ENCODE peak calls at places on chromosomes 4 and X, in four cellular contexts. B, Y, J and F are unnamed samples. For H3K4me1, the result is how much of the 10 kb centered on the place peaks cover.

GRCh38 chr4:73451404-73451803 is 15.4 kb downstream of the AFP start:
- DNase-seq in B (no peak), Y (no peak), J (no peak), F (no peak)

GRCh38 chr4:175536852-175537453 is 275.1 kb downstream of the GPM6A start:
- DNase-seq in B (peak), Y (peak), J (peak), F (peak)

GRCh38 chr4:1600211-1600780 is 83.8 kb downstream of the FAM53A start:
- DNase-seq in B (no peak), Y (no peak), J (no peak), F (no peak)

GRCh38 chr4:185711764-185712163 is 100.2 kb downstream of the SORBS2 start:
- DNase-seq in B (no peak), Y (no peak), J (no peak), F (no peak)

GRCh38 chr4:97507587-97508245 is 635.6 kb downstream of the STPG2 start:
- DNase-seq in B (no peak), Y (no peak), J (no peak), F (no peak)

GRCh38 chr4:87985097-87985886 is 9.8 kb downstream of the SPP1 start:
- DNase-seq in B (peak), Y (no peak), J (peak), F (peak)

GRCh38 chrX:152231106-152231505 is 92.7 kb upstream of the MAGEA10 start:
- DNase-seq in B (no peak), Y (no peak), J (no peak), F (no peak)

GRCh38 chrX:109681475-109682081 is 51.5 kb downstream of the ACSL4 start:
- DNase-seq in B (no peak), Y (no peak), J (no peak), F (no peak)

GRCh38 chr4:25769251-25769650 is 93.5 kb downstream of the SEL1L3 start:
- DNase-seq in B (no peak), Y (no peak), J (no peak), F (no peak)

GRCh38 chr4:84596826-84597225 is 13.9 kb downstream of the CDS1 start:
- DNase-seq in B (no peak), Y (peak), J (no peak), F (no peak)

GRCh38 chr4:110681381-110681780 is 58.5 kb upstream of the PITX2 start:
- DNase-seq in B (no peak), Y (no peak), J (no peak), F (no peak)

GRCh38 chr4:166165829-166166420 is 292.9 kb downstream of the TLL1 start:
- DNase-seq in B (peak), Y (peak), J (peak), F (peak)

GRCh38 chr4:186249785-186250739 is 15.9 kb upstream of the F11 start:
- DNase-seq in B (no peak), Y (no peak), J (no peak), F (no peak)

GRCh38 chrX:138745215-138745614 is 33.7 kb upstream of the FGF13 start:
- DNase-seq in B (peak), Y (peak), J (no peak), F (peak)

GRCh38 chr4:81715335-81715734 is 243.6 kb upstream of the RASGEF1B start:
- DNase-seq in B (no peak), Y (no peak), J (no peak), F (no peak)

GRCh38 chrX:23103546-23103945 is 103.8 kb downstream of the DDX53 start:
- DNase-seq in B (no peak), Y (no peak), J (no peak), F (no peak)

GRCh38 chrX:65673857-65674350 is 6.5 kb downstream of the MSN start:
- DNase-seq in B (no peak), Y (no peak), J (no peak), F (no peak)

GRCh38 chrX:65674351-65674893 is 7.0 kb downstream of the MSN start:
- DNase-seq in B (no peak), Y (no peak), J (no peak), F (no peak)

GRCh38 chrX:65679071-65679540 is 11.7 kb downstream of the MSN start:
- DNase-seq in B (no peak), Y (no peak), J (no peak), F (no peak)

GRCh38 chrX:65681810-65682209 is 14.4 kb downstream of the MSN start:
- DNase-seq in B (no peak), Y (no peak), J (no peak), F (no peak)

GRCh38 chrX:65677954-65678469 is 10.6 kb downstream of the MSN start:
- DNase-seq in B (no peak), Y (no peak), J (peak), F (no peak)
- TF ChIP-seq ELF1 in B (no peak), Y (no peak), J (no peak), F (no peak)

DNA sequence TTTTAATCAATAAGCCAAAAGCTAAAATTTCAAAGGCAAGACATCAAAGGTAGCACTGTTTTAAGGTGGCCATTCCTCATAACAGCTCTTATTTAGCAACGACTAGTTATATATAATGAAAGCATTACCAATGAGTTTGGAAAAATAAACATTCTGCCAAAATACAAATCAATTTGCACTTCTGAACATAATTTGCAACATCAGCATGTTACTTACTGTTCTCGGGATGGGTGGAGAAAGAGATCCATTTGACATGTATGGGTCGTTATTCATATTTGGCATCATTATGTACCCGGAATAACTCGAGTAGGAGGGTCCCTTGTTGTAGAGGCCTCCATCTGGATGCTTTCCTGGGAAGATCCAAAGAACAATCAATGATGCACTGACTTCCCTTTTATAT is 5.4 kb downstream of the LEF1 start:
- DNase-seq in B (no peak), Y (no peak), J (no peak), F (no peak)
- H3K4me1 ChIP-seq in B (under half), Y (under half), J (under half), F (under half)

DNA sequence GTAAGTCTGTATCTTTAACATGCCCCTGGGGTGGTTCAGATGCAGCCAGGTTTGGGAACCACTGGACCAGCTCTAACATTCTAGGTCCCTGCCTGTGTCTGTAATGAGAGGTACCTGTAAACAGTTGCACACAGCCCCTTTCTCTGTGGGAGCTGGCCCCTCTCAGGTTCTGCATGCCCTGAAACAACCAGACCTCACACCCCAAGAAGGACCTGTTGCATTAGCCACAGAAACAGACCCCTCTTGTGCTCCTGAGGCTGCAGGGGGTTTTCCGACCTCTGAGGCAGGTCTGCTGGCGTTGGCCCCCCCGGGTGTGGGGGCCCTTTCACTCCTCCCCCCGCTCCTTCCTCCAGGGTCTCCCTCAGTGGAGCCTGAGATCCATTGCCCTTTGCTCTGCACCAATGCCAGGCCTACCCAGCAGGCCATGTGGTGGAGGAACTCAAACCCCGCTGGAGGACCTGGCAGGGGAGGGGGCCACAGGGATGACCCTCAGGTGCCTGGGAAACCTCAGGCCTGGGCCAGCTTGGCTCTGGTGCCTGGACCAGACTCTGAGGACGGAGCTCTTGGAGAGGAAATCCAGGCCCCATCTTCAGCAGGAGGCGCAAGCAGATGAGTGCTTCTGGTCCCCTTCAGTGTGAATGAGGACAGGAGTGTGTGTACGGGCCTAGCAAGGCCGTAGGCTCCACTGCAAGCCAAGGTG is 61.4 kb upstream of the PJA1 start:
- DNase-seq in B (no peak), Y (no peak), J (no peak), F (no peak)
- TF ChIP-seq ELF1 in B (no peak), Y (no peak), J (no peak), F (no peak)

GRCh38 chr4:55186700-55187099 is 61.3 kb upstream of the KDR start:
- DNase-seq in B (no peak), Y (no peak), J (no peak), F (no peak)

GRCh38 chr4:55183926-55184599 is 58.7 kb upstream of the KDR start:
- DNase-seq in B (no peak), Y (no peak), J (peak), F (no peak)

GRCh38 chr4:55184600-55185523 is 59.5 kb upstream of the KDR start:
- DNase-seq in B (peak), Y (peak), J (peak), F (no peak)

GRCh38 chr4:55181606-55182005 is 56.2 kb upstream of the KDR start:
- DNase-seq in B (no peak), Y (no peak), J (no peak), F (no peak)

DNA sequence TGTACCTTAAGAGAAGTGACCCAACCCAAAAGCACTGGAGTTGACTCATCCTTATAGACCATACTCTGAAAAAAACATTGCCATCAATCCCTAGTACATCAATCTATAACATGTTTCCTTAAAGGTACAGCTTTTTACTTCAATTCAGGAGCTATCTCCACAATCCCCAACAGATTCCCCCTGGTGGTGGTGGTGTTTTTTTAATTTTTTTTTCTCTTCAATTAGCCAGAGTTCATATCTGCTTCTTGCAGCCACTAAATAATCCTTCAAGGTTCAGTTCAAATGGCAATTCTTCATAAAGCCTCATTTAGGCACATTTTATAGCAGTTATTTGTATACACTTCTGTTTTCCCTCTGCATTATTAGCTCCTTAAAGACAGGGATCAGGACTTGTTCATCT is 60.7 kb upstream of the KDR start:
- DNase-seq in B (no peak), Y (no peak), J (no peak), F (no peak)
- H3K4me1 ChIP-seq in B (under half), Y (under half), J (under half), F (under half)

GRCh38 chr4:154329268-154329858 is 162.2 kb downstream of the DCHS2 start:
- DNase-seq in B (peak), Y (peak), J (no peak), F (no peak)
- TF ChIP-seq ELF1 in B (no peak), Y (no peak), J (no peak), F (no peak)

GRCh38 chr4:144411119-144411518 is 234.8 kb upstream of the HHIP start:
- DNase-seq in B (no peak), Y (no peak), J (no peak), F (no peak)
- H3K4me1 ChIP-seq in B (under half), Y (under half), J (under half), F (under half)

GRCh38 chr4:48250343-48250742 is 19.3 kb downstream of the TEC start:
- DNase-seq in B (no peak), Y (no peak), J (no peak), F (no peak)

GRCh38 chr4:48247142-48247877 is 22.3 kb downstream of the TEC start:
- DNase-seq in B (no peak), Y (peak), J (no peak), F (no peak)

GRCh38 chr4:48249378-48249777 is 20.3 kb downstream of the TEC start:
- DNase-seq in B (no peak), Y (no peak), J (no peak), F (no peak)

GRCh38 chr4:48248559-48248953 is 21.1 kb downstream of the TEC start:
- DNase-seq in B (no peak), Y (no peak), J (no peak), F (no peak)

DNA sequence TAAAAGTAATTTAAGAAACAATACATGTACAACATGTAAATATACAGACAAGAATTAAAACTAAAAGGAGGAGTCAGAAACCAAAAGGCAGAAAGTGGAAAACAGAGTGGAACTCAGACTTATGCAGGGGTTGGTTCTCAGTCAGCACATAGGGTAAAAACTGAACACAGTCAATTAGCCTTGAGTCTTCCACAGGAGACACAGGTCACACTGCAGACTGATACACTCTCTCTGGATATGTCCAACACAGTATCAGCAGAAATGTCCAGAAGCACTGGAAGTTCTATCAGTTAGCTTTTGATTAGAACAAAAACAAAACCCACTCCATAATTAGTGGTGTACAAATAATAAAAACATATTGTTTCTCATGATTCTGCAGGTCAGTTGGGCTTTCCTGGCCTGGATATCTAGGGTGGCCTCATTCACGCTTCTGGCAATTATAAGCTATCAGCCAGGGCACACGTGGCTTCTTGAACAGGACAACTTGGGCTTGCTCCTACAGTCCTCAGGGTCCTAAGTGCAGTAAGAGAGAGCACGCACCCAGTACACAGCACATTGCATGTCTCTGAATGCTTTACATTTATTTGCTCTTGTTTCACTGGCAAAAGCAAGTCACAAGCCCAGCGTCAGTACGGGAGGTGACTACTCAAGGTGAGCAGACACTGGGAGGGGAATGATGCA is 21.6 kb downstream of the TEC start:
- DNase-seq in B (no peak), Y (no peak), J (no peak), F (no peak)
- TF ChIP-seq ELF1 in B (no peak), Y (no peak), J (no peak), F (no peak)

GRCh38 chr4:3201718-3202702 is 46.9 kb upstream of the MSANTD1 start:
- DNase-seq in B (peak), Y (peak), J (no peak), F (no peak)
- H3K4me1 ChIP-seq in B (half or more), Y (under half), J (under half), F (under half)

GRCh38 chr4:59994118-59994517 is 1206.0 kb upstream of the ADGRL3 start:
- DNase-seq in B (peak), Y (no peak), J (no peak), F (no peak)
- TF ChIP-seq ELF1 in B (no peak), Y (no peak), J (no peak), F (no peak)

GRCh38 chr4:76614589-76614988 is 179.6 kb downstream of the SHROOM3 start:
- DNase-seq in B (no peak), Y (no peak), J (no peak), F (no peak)
- H3K4me1 ChIP-seq in B (under half), Y (under half), J (under half), F (under half)